ENCODE peak calls at places on chromosome 21, in nine cellular contexts. O, I, Y, U, K, M, T, P and B are unnamed samples.

GRCh38 chr21:43933146-43933673 is 68.2 kb downstream of the AGPAT3 start:
- DNase-seq in O (no peak), I (no peak), Y (no peak), U (no peak), K (no peak), M (no peak), T (no peak), P (no peak), B (no peak)

GRCh38 chr21:39377444-39378050 is 28.7 kb upstream of the HMGN1 start:
- DNase-seq in O (no peak), I (no peak), Y (peak), U (no peak), K (no peak), M (no peak), T (no peak), P (no peak), B (no peak)

GRCh38 chr21:42263591-42264131 is 44.7 kb downstream of the ABCG1 start:
- DNase-seq in O (no peak), I (no peak), Y (no peak), U (no peak), K (no peak), M (no peak), T (no peak), P (no peak), B (no peak)

GRCh38 chr21:46394819-46395152 is 63.9 kb upstream of the DIP2A start:
- DNase-seq in O (no peak), I (no peak), Y (no peak), U (no peak), K (no peak), M (no peak), T (no peak), P (peak), B (no peak)

GRCh38 chr21:35256468-35256988 is 207.4 kb upstream of the RUNX1 start:
- DNase-seq in O (peak), I (peak), Y (peak), U (no peak), K (no peak), M (no peak), T (no peak), P (peak), B (no peak)

GRCh38 chr21:38334866-38335265 is 78.1 kb downstream of the KCNJ15 start:
- DNase-seq in O (no peak), I (no peak), Y (no peak), U (no peak), K (no peak), M (no peak), T (no peak), P (no peak), B (no peak)

GRCh38 chr21:17828223-17828622 is 9.1 kb upstream of the C21orf91 start:
- DNase-seq in O (no peak), I (no peak), Y (peak), U (no peak), K (no peak), M (no peak), T (no peak), P (no peak), B (no peak)

GRCh38 chr21:44261191-44261631 is 486 bp downstream of the DNMT3L start:
- DNase-seq in O (no peak), I (no peak), Y (no peak), U (no peak), K (no peak), M (no peak), T (no peak), P (peak), B (no peak)

GRCh38 chr21:24826822-24827221 is 780.5 kb downstream of the MRPL39 start:
- DNase-seq in O (no peak), I (no peak), Y (no peak), U (no peak), K (no peak), M (no peak), T (no peak), P (no peak), B (no peak)

GRCh38 chr21:29737188-29737587 is 202.6 kb downstream of the GRIK1 start:
- DNase-seq in O (no peak), I (no peak), Y (no peak), U (no peak), K (no peak), M (no peak), T (no peak), P (no peak), B (no peak)

GRCh38 chr21:38181101-38181500 is 75.7 kb upstream of the KCNJ15 start:
- DNase-seq in O (no peak), I (no peak), Y (peak), U (no peak), K (no peak), M (no peak), T (no peak), P (no peak), B (no peak)

GRCh38 chr21:31201548-31201947 is 142.5 kb downstream of the TIAM1 start:
- DNase-seq in O (no peak), I (no peak), Y (peak), U (no peak), K (no peak), M (no peak), T (no peak), P (no peak), B (no peak)

GRCh38 chr21:41886331-41886730 is 7.2 kb upstream of the PRDM15 start:
- DNase-seq in O (no peak), I (no peak), Y (no peak), U (no peak), K (no peak), M (no peak), T (no peak), P (no peak), B (no peak)

GRCh38 chr21:39114871-39115658 is 68.2 kb downstream of the PSMG1 start:
- DNase-seq in O (no peak), I (no peak), Y (peak), U (no peak), K (no peak), M (no peak), T (no peak), P (peak), B (no peak)

GRCh38 chr21:45211661-45212060 is 76.0 kb downstream of the POFUT2 start:
- DNase-seq in O (no peak), I (no peak), Y (no peak), U (no peak), K (no peak), M (no peak), T (no peak), P (no peak), B (no peak)

GRCh38 chr21:35303085-35303484 is 254.0 kb upstream of the RUNX1 start:
- DNase-seq in O (no peak), I (no peak), Y (peak), U (no peak), K (no peak), M (no peak), T (no peak), P (no peak), B (no peak)

GRCh38 chr21:38244885-38245869 is 11.6 kb upstream of the KCNJ15 start:
- DNase-seq in O (no peak), I (no peak), Y (peak), U (peak), K (peak), M (no peak), T (peak), P (no peak), B (peak)

GRCh38 chr21:39029086-39029772 is 154.0 kb downstream of the PSMG1 start:
- DNase-seq in O (no peak), I (no peak), Y (peak), U (no peak), K (no peak), M (no peak), T (no peak), P (no peak), B (no peak)

GRCh38 chr21:38766987-38767722 is 38.6 kb upstream of the ETS2 start:
- DNase-seq in O (no peak), I (no peak), Y (no peak), U (peak), K (peak), M (no peak), T (peak), P (no peak), B (peak)

GRCh38 chr21:45033791-45034555 is 40.4 kb upstream of the ADARB1 start:
- DNase-seq in O (peak), I (peak), Y (no peak), U (no peak), K (no peak), M (no peak), T (no peak), P (peak), B (no peak)

GRCh38 chr21:45386336-45386727 is 18.6 kb upstream of the COL18A1 start:
- DNase-seq in O (no peak), I (peak), Y (no peak), U (no peak), K (no peak), M (no peak), T (no peak), P (peak), B (no peak)

GRCh38 chr21:25487046-25487594 is 120.2 kb downstream of the MRPL39 start:
- DNase-seq in O (no peak), I (no peak), Y (no peak), U (no peak), K (no peak), M (no peak), T (no peak), P (no peak), B (no peak)

GRCh38 chr21:44764319-44765230 is 37.0 kb downstream of the UBE2G2 start:
- DNase-seq in O (no peak), I (no peak), Y (no peak), U (no peak), K (no peak), M (no peak), T (no peak), P (no peak), B (no peak)

GRCh38 chr21:22961248-22961647 is 1963.0 kb downstream of the NCAM2 start:
- DNase-seq in O (no peak), I (no peak), Y (no peak), U (no peak), K (no peak), M (no peak), T (no peak), P (no peak), B (no peak)

GRCh38 chr21:17786219-17787181 is 32.7 kb downstream of the C21orf91 start:
- DNase-seq in O (no peak), I (no peak), Y (no peak), U (no peak), K (no peak), M (no peak), T (no peak), P (no peak), B (no peak)

GRCh38 chr21:21109736-21110135 is 111.5 kb downstream of the NCAM2 start:
- DNase-seq in O (no peak), I (no peak), Y (no peak), U (no peak), K (no peak), M (no peak), T (no peak), P (no peak), B (no peak)

GRCh38 chr21:40797881-40798280 is 49.1 kb downstream of the DSCAM start:
- DNase-seq in O (no peak), I (no peak), Y (peak), U (no peak), K (no peak), M (no peak), T (no peak), P (no peak), B (no peak)

GRCh38 chr21:36150192-36150711 is 6.4 kb upstream of the DOP1B start:
- DNase-seq in O (no peak), I (peak), Y (peak), U (no peak), K (no peak), M (no peak), T (no peak), P (no peak), B (no peak)

GRCh38 chr21:26844258-26845065 is 747 bp downstream of the ADAMTS1 start:
- DNase-seq in O (peak), I (peak), Y (peak), U (no peak), K (no peak), M (no peak), T (no peak), P (peak), B (peak)

GRCh38 chr21:16424331-16424749 is 694.6 kb downstream of the USP25 start:
- DNase-seq in O (no peak), I (no peak), Y (peak), U (no peak), K (no peak), M (no peak), T (no peak), P (no peak), B (no peak)

GRCh38 chr21:32380940-32381339 is 11.9 kb downstream of the URB1 start:
- DNase-seq in O (no peak), I (no peak), Y (peak), U (no peak), K (no peak), M (no peak), T (no peak), P (no peak), B (no peak)

GRCh38 chr21:45183852-45184251 is 103.8 kb downstream of the POFUT2 start:
- DNase-seq in O (no peak), I (no peak), Y (no peak), U (no peak), K (no peak), M (no peak), T (no peak), P (no peak), B (no peak)

GRCh38 chr21:34511787-34512451 is at the start of gene KCNE1:
- DNase-seq in O (no peak), I (peak), Y (no peak), U (no peak), K (no peak), M (no peak), T (no peak), P (no peak), B (no peak)

GRCh38 chr21:38679531-38679930 is 126.2 kb upstream of the ETS2 start:
- DNase-seq in O (no peak), I (no peak), Y (peak), U (no peak), K (no peak), M (no peak), T (no peak), P (no peak), B (peak)

GRCh38 chr21:38243732-38244406 is 12.9 kb upstream of the KCNJ15 start:
- DNase-seq in O (no peak), I (no peak), Y (no peak), U (no peak), K (no peak), M (no peak), T (no peak), P (no peak), B (no peak)

GRCh38 chr21:45370575-45370974 is 34.4 kb upstream of the COL18A1 start:
- DNase-seq in O (no peak), I (peak), Y (no peak), U (no peak), K (no peak), M (no peak), T (no peak), P (no peak), B (no peak)

GRCh38 chr21:46599251-46599572 is 5.7 kb downstream of the S100B start:
- DNase-seq in O (no peak), I (no peak), Y (peak), U (no peak), K (no peak), M (no peak), T (no peak), P (no peak), B (no peak)

GRCh38 chr21:42079939-42080787 is 9.0 kb downstream of the UMODL1 start:
- DNase-seq in O (no peak), I (no peak), Y (peak), U (no peak), K (no peak), M (no peak), T (no peak), P (no peak), B (no peak)